ENCODE peak calls at places on chromosomes 6 and 20, in eight cellular contexts. S, D, B, Y, I, Z, Q and V are unnamed samples.

GRCh38 chr6:38974389-38975133 is 74.0 kb upstream of the GLP1R start:
- DNase-seq in Y (no peak), Z (no peak), S (no peak), Q (no peak), I (no peak), B (no peak), D (no peak), V (no peak)

GRCh38 chr20:35893942-35894341 is 60.4 kb downstream of the SCAND1 start:
- DNase-seq in D (no peak), Q (no peak), I (no peak), B (no peak), Z (no peak), S (no peak), Y (no peak), V (no peak)

GRCh38 chr6:4169028-4169789 is 33.8 kb upstream of the ECI2 start:
- DNase-seq in Y (no peak), S (no peak), Z (no peak), B (no peak), D (no peak), Q (no peak), I (no peak), V (no peak)

GRCh38 chr20:46688151-46689081 is 828 bp downstream of the TP53RK start:
- DNase-seq in I (no peak), Z (no peak), Y (no peak), B (no peak), D (no peak), Q (no peak), S (no peak), V (no peak)

GRCh38 chr6:153947817-153948447 is 91.1 kb upstream of the OPRM1 start:
- DNase-seq in Q (no peak), B (peak), S (peak), Y (no peak), Z (no peak), D (peak), I (peak), V (no peak)

GRCh38 chr20:41170386-41171105 is 33.2 kb downstream of the PLCG1 start:
- DNase-seq in B (no peak), Z (peak), Y (no peak), D (no peak), I (no peak), S (no peak), Q (peak), V (peak)

GRCh38 chr6:96015791-96016776 is at the start of gene FUT9:
- DNase-seq in Q (no peak), Y (no peak), D (no peak), Z (no peak), I (peak), S (peak), B (no peak), V (no peak)

GRCh38 chr6:2765896-2766766 is 938 bp downstream of the WRNIP1 start:
- DNase-seq in D (peak), Z (peak), S (peak), Y (no peak), B (peak), Q (peak), I (peak), V (peak)

GRCh38 chr6:169158750-169159149 is 94.9 kb downstream of the THBS2 start:
- DNase-seq in Q (no peak), Y (no peak), S (no peak), Z (no peak), D (no peak), I (no peak), B (no peak), V (no peak)

GRCh38 chr6:170091000-170091638 is 199.8 kb downstream of the DLL1 start:
- DNase-seq in I (no peak), D (no peak), Y (no peak), B (no peak), S (no peak), Q (peak), Z (peak), V (no peak)

GRCh38 chr20:32577657-32578056 is 7.5 kb downstream of the NOL4L start:
- DNase-seq in D (no peak), B (no peak), S (no peak), Z (no peak), Q (no peak), Y (no peak), I (no peak), V (no peak)

GRCh38 chr6:142856607-142856856 is 88.4 kb downstream of the HIVEP2 start:
- DNase-seq in D (no peak), S (no peak), I (no peak), B (no peak), Z (no peak), Q (no peak), Y (no peak), V (no peak)

GRCh38 chr20:11529046-11529445 is 388.6 kb upstream of the BTBD3 start:
- DNase-seq in I (no peak), Z (no peak), Y (no peak), S (no peak), D (no peak), B (no peak), Q (no peak), V (no peak)

GRCh38 chr20:11083841-11084240 is 410.0 kb upstream of the JAG1 start:
- DNase-seq in Y (no peak), S (no peak), B (no peak), D (no peak), Q (no peak), I (no peak), Z (no peak), V (no peak)

GRCh38 chr20:53959849-53960585 is 110.4 kb downstream of the BCAS1 start:
- DNase-seq in B (no peak), D (no peak), Q (no peak), I (no peak), Z (no peak), S (no peak), Y (no peak), V (no peak)

GRCh38 chr20:37850724-37851123 is 52.2 kb upstream of the VSTM2L start:
- DNase-seq in Z (no peak), Y (no peak), S (no peak), Q (no peak), B (no peak), I (no peak), D (no peak), V (no peak)

GRCh38 chr6:166999845-167000253 is 652 bp downstream of the CEP43 start:
- DNase-seq in B (no peak), Z (peak), D (no peak), Y (no peak), S (no peak), I (no peak), Q (no peak), V (no peak)

GRCh38 chr6:10395171-10395945 is 19.5 kb downstream of the TFAP2A start:
- DNase-seq in B (no peak), Q (no peak), S (no peak), D (no peak), Z (no peak), Y (no peak), I (no peak), V (no peak)

GRCh38 chr6:54074591-54075195 is 36.5 kb upstream of the MLIP start:
- DNase-seq in S (no peak), Y (no peak), I (no peak), B (no peak), Q (no peak), D (no peak), Z (no peak), V (no peak)

GRCh38 chr20:47205577-47206123 is 150.8 kb downstream of the ZMYND8 start:
- DNase-seq in Y (peak), Z (peak), I (peak), B (peak), D (peak), Q (peak), S (peak), V (peak)

GRCh38 chr6:1611572-1612385 is 2.1 kb downstream of the FOXC1 start:
- DNase-seq in Y (no peak), S (no peak), B (no peak), D (peak), Z (no peak), Q (no peak), I (no peak), V (no peak)

GRCh38 chr6:33144373-33144772 is 47.9 kb downstream of the COL11A2 start:
- DNase-seq in D (peak), Y (no peak), I (no peak), S (no peak), Q (no peak), Z (no peak), B (no peak), V (no peak)

GRCh38 chr6:28789553-28790083 is 134.2 kb downstream of the TRIM27 start:
- DNase-seq in I (no peak), Q (no peak), Z (no peak), Y (no peak), D (no peak), B (peak), S (peak), V (no peak)

GRCh38 chr20:62652051-62652893 is 10.0 kb downstream of the SLCO4A1 start:
- DNase-seq in B (peak), Z (peak), Q (peak), I (no peak), S (peak), D (peak), Y (peak), V (peak)

GRCh38 chr6:42505377-42505702 is 53.6 kb upstream of the TRERF1 start:
- DNase-seq in B (peak), Z (no peak), Y (no peak), D (no peak), S (no peak), I (no peak), Q (no peak), V (no peak)

GRCh38 chr6:149259753-149260152 is 57.8 kb upstream of the TAB2 start:
- DNase-seq in Y (no peak), S (no peak), B (no peak), I (no peak), Z (no peak), D (no peak), Q (no peak), V (no peak)

GRCh38 chr6:161959072-161959471 is 685.2 kb upstream of the AGPAT4 start:
- DNase-seq in Y (no peak), B (no peak), Q (no peak), D (no peak), I (no peak), S (no peak), Z (no peak), V (no peak)

GRCh38 chr20:33791959-33792597 is 19.1 kb upstream of the CHMP4B start:
- DNase-seq in Z (peak), D (peak), B (peak), S (peak), Y (no peak), Q (peak), I (no peak), V (peak)

GRCh38 chr6:18087396-18088165 is 34.9 kb downstream of the NHLRC1 start:
- DNase-seq in Q (no peak), Z (no peak), I (no peak), S (no peak), D (no peak), B (no peak), Y (no peak), V (no peak)

GRCh38 chr20:21027569-21027968 is 78.6 kb downstream of the LINC00237 start:
- DNase-seq in I (no peak), D (no peak), Q (no peak), S (no peak), Y (no peak), B (no peak), Z (no peak), V (no peak)

GRCh38 chr6:96649926-96650325 is 87.0 kb downstream of the FHL5 start:
- DNase-seq in B (no peak), Q (no peak), Z (no peak), S (no peak), I (no peak), D (no peak), Y (no peak), V (no peak)